ENCODE peak calls at places on chromosomes 7 and 10, in seven cellular contexts. One of them, this sample, is unnamed.

GRCh38 chr10:77409697-77410471 is 227.7 kb downstream of the KCNMA1 start:
- DNase-seq in kidney epithelial cell: no peak
- DNase-seq in T follicular helper cell: no peak
- DNase-seq in MM.1S: peak; percentile 89
- DNase-seq in NCI-H1417: peak; percentile 88
- DNase-seq in foreskin fibroblast: peak; percentile 29
- DNase-seq in activated naive CD8-positive, alpha-beta T cell treated with anti-CD3 and anti-CD28 coated beads for 36 hours: no peak
- DNase-seq in this sample: no peak

GRCh38 chr10:34766256-34766580 is 48.9 kb downstream of the PARD3 start:
- DNase-seq in foreskin fibroblast: peak; percentile 17
- DNase-seq in activated naive CD8-positive, alpha-beta T cell treated with anti-CD3 and anti-CD28 coated beads for 36 hours: no peak
- DNase-seq in MM.1S: no peak
- DNase-seq in T follicular helper cell: no peak
- DNase-seq in NCI-H1417: peak; percentile 3
- DNase-seq in kidney epithelial cell: no peak
- DNase-seq in this sample: no peak

GRCh38 chr10:80046629-80047441 is 31.6 kb upstream of the TMEM254 start:
- DNase-seq in kidney epithelial cell: peak; percentile 12
- DNase-seq in foreskin fibroblast: peak; percentile 87
- DNase-seq in MM.1S: peak; percentile 74
- DNase-seq in activated naive CD8-positive, alpha-beta T cell treated with anti-CD3 and anti-CD28 coated beads for 36 hours: peak; percentile 63
- DNase-seq in T follicular helper cell: peak; percentile 48
- DNase-seq in NCI-H1417: peak; percentile 6
- DNase-seq in this sample: peak; percentile 56

GRCh38 chr10:124754227-124754626 is 10.0 kb upstream of the FAM53B start:
- DNase-seq in activated naive CD8-positive, alpha-beta T cell treated with anti-CD3 and anti-CD28 coated beads for 36 hours: no peak
- DNase-seq in foreskin fibroblast: no peak
- DNase-seq in T follicular helper cell: no peak
- DNase-seq in kidney epithelial cell: no peak
- DNase-seq in NCI-H1417: no peak
- DNase-seq in MM.1S: no peak
- DNase-seq in this sample: no peak

GRCh38 chr7:92158660-92159575 is 20.0 kb downstream of the LRRD1 start:
- DNase-seq in kidney epithelial cell: no peak
- DNase-seq in MM.1S: peak; percentile 29
- DNase-seq in NCI-H1417: no peak
- DNase-seq in activated naive CD8-positive, alpha-beta T cell treated with anti-CD3 and anti-CD28 coated beads for 36 hours: no peak
- DNase-seq in foreskin fibroblast: peak; percentile 92
- DNase-seq in T follicular helper cell: no peak
- DNase-seq in this sample: no peak

GRCh38 chr7:93092757-93093370 is 24.9 kb downstream of the SAMD9 start:
- DNase-seq in T follicular helper cell: no peak
- DNase-seq in kidney epithelial cell: no peak
- DNase-seq in foreskin fibroblast: peak; percentile 62
- DNase-seq in MM.1S: peak; percentile 63
- DNase-seq in activated naive CD8-positive, alpha-beta T cell treated with anti-CD3 and anti-CD28 coated beads for 36 hours: no peak
- DNase-seq in NCI-H1417: no peak
- DNase-seq in this sample: no peak

GRCh38 chr10:110717830-110718595 is 73.9 kb downstream of the RBM20 start:
- DNase-seq in foreskin fibroblast: no peak
- DNase-seq in MM.1S: no peak
- DNase-seq in activated naive CD8-positive, alpha-beta T cell treated with anti-CD3 and anti-CD28 coated beads for 36 hours: no peak
- DNase-seq in T follicular helper cell: no peak
- DNase-seq in kidney epithelial cell: no peak
- DNase-seq in NCI-H1417: no peak
- DNase-seq in this sample: no peak

GRCh38 chr10:87895430-87895829 is 32.0 kb downstream of the PTEN start:
- DNase-seq in MM.1S: no peak
- DNase-seq in foreskin fibroblast: no peak
- DNase-seq in activated naive CD8-positive, alpha-beta T cell treated with anti-CD3 and anti-CD28 coated beads for 36 hours: no peak
- DNase-seq in NCI-H1417: no peak
- DNase-seq in T follicular helper cell: no peak
- DNase-seq in kidney epithelial cell: no peak
- DNase-seq in this sample: no peak

GRCh38 chr10:43689955-43690771 is 41.5 kb upstream of the ZNF32 start:
- DNase-seq in kidney epithelial cell: no peak
- DNase-seq in T follicular helper cell: peak; percentile 65
- DNase-seq in NCI-H1417: no peak
- DNase-seq in activated naive CD8-positive, alpha-beta T cell treated with anti-CD3 and anti-CD28 coated beads for 36 hours: peak; percentile 89
- DNase-seq in foreskin fibroblast: peak; percentile 93
- DNase-seq in MM.1S: peak; percentile 70
- DNase-seq in this sample: peak; percentile 57

GRCh38 chr10:130964771-130965170 is 346.8 kb downstream of the TCERG1L start:
- DNase-seq in MM.1S: no peak
- DNase-seq in T follicular helper cell: no peak
- DNase-seq in kidney epithelial cell: no peak
- DNase-seq in foreskin fibroblast: no peak
- DNase-seq in activated naive CD8-positive, alpha-beta T cell treated with anti-CD3 and anti-CD28 coated beads for 36 hours: no peak
- DNase-seq in NCI-H1417: no peak
- DNase-seq in this sample: no peak

GRCh38 chr10:131127122-131127589 is 184.4 kb downstream of the TCERG1L start:
- DNase-seq in foreskin fibroblast: no peak
- DNase-seq in activated naive CD8-positive, alpha-beta T cell treated with anti-CD3 and anti-CD28 coated beads for 36 hours: no peak
- DNase-seq in T follicular helper cell: no peak
- DNase-seq in MM.1S: no peak
- DNase-seq in NCI-H1417: no peak
- DNase-seq in kidney epithelial cell: no peak
- DNase-seq in this sample: no peak

GRCh38 chr7:50310361-50310760 is 5.8 kb downstream of the IKZF1 start:
- DNase-seq in T follicular helper cell: no peak
- DNase-seq in foreskin fibroblast: no peak
- DNase-seq in kidney epithelial cell: no peak
- DNase-seq in MM.1S: peak; percentile 48
- DNase-seq in activated naive CD8-positive, alpha-beta T cell treated with anti-CD3 and anti-CD28 coated beads for 36 hours: no peak
- DNase-seq in NCI-H1417: no peak
- DNase-seq in this sample: no peak

GRCh38 chr10:96276831-96277230 is 5.5 kb upstream of the BLNK start:
- DNase-seq in NCI-H1417: no peak
- DNase-seq in T follicular helper cell: no peak
- DNase-seq in kidney epithelial cell: no peak
- DNase-seq in activated naive CD8-positive, alpha-beta T cell treated with anti-CD3 and anti-CD28 coated beads for 36 hours: no peak
- DNase-seq in foreskin fibroblast: no peak
- DNase-seq in MM.1S: no peak
- DNase-seq in this sample: no peak

GRCh38 chr7:64307254-64308018 is 6.3 kb upstream of the ZNF736 start:
- DNase-seq in activated naive CD8-positive, alpha-beta T cell treated with anti-CD3 and anti-CD28 coated beads for 36 hours: peak; percentile 90
- DNase-seq in kidney epithelial cell: peak; percentile 84
- DNase-seq in MM.1S: peak; percentile 53
- DNase-seq in T follicular helper cell: peak; percentile 91
- DNase-seq in NCI-H1417: peak; percentile 86
- DNase-seq in foreskin fibroblast: peak; percentile 94
- DNase-seq in this sample: peak; percentile 94

This sample was measured in effector memory CD4-positive, alpha-beta T cell.